ENCODE peak calls at places on chromosomes 3 and 15, in seven cellular contexts. P, W, C, J, A, B and L are unnamed samples.
A peak's percentile ranks its signal among the peaks of the same experiment; 100 is the strongest.

GRCh38 chr15:49860101-49860500 is 239.3 kb downstream of the DTWD1 start:
- DNase-seq in P (no peak), W (no peak), C (no peak), J (no peak), A (no peak), B (no peak), L (no peak)

GRCh38 chr3:122123885-122124284 is 59.6 kb upstream of the CASR start:
- DNase-seq in P (no peak), W (no peak), C (no peak), J (no peak), A (no peak), B (no peak), L (no peak)

GRCh38 chr3:38646630-38647029 is 2.9 kb downstream of the SCN5A start:
- DNase-seq in P (peak; percentile 22), W (peak; percentile 60), C (no peak), J (peak; percentile 61), A (peak; percentile 49), B (no peak), L (no peak)

GRCh38 chr3:151751161-151751560 is 17.4 kb downstream of the AADACL2 start:
- DNase-seq in P (no peak), W (no peak), C (no peak), J (no peak), A (no peak), B (no peak), L (no peak)

GRCh38 chr3:153162513-153163348 is 705 bp downstream of the RAP2B start:
- DNase-seq in P (peak; percentile 57), W (no peak), C (peak; percentile 10), J (peak; percentile 18), A (peak; percentile 59), B (no peak), L (peak; percentile 24)

GRCh38 chr15:71549100-71549499 is 261.3 kb upstream of the NR2E3 start:
- DNase-seq in P (no peak), W (no peak), C (no peak), J (no peak), A (no peak), B (no peak), L (no peak)

GRCh38 chr15:52563499-52564060 is 5.2 kb downstream of the ARPP19 start:
- DNase-seq in P (no peak), W (no peak), C (no peak), J (no peak), A (no peak), B (no peak), L (no peak)

GRCh38 chr3:185216587-185216918 is 37.3 kb downstream of the EHHADH start:
- DNase-seq in P (no peak), W (peak; percentile 59), C (no peak), J (no peak), A (no peak), B (no peak), L (no peak)

GRCh38 chr15:68055224-68055705 is 1.1 kb downstream of the PIAS1 start:
- DNase-seq in P (peak; percentile 34), W (no peak), C (peak; percentile 33), J (peak; percentile 15), A (no peak), B (peak; percentile 88), L (peak; percentile 34)

GRCh38 chr3:32236377-32236776 is 2.1 kb upstream of the CMTM8 start:
- DNase-seq in P (no peak), W (no peak), C (no peak), J (no peak), A (no peak), B (no peak), L (no peak)

GRCh38 chr3:16885588-16885903 is 791 bp downstream of the PLCL2 start:
- DNase-seq in P (no peak), W (no peak), C (no peak), J (no peak), A (no peak), B (no peak), L (no peak)

GRCh38 chr3:16883726-16884083 is 1.1 kb upstream of the PLCL2 start:
- DNase-seq in P (no peak), W (no peak), C (peak; percentile 18), J (no peak), A (no peak), B (no peak), L (no peak)

GRCh38 chr3:16884748-16885587 is at the start of gene PLCL2:
- DNase-seq in P (peak; percentile 88), W (no peak), C (peak; percentile 54), J (peak; percentile 57), A (peak; percentile 65), B (no peak), L (peak; percentile 56)

GRCh38 chr3:16883057-16883725 is 1.6 kb upstream of the PLCL2 start:
- DNase-seq in P (peak; percentile 20), W (no peak), C (no peak), J (no peak), A (no peak), B (no peak), L (no peak)

GRCh38 chr3:16884084-16884747 is 539 bp upstream of the PLCL2 start:
- DNase-seq in P (peak; percentile 95), W (no peak), C (peak; percentile 86), J (peak; percentile 70), A (peak; percentile 94), B (no peak), L (peak; percentile 93)
- TF ChIP-seq TAF1 in P (no peak), W (no peak), C (no peak), J (no peak), A (peak; percentile 19), B (no peak), L (no peak)

DNA sequence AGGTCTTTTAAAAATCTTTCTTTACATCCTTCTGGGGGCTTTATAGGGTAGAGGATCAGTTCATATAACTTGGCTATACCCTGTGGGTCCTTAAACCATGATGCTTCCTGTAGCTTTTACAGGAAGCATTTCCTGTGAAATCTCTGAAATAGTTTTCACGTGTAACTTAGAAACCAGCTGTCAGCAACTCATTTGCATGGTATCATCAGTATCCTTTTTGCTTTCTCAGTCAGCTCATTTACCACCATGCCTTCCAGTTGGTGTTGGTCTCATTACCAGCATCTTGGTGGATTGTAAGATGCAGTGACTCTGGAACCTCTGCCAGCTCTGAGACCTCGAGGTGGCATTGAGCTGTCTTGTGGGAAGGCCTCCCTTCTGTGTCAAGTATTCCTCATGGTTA is 96.7 kb upstream of the MYZAP start:
- DNase-seq in P (no peak), W (no peak), C (no peak), J (no peak), A (peak; percentile 1), B (no peak), L (no peak)
- TF ChIP-seq TAF1 in P (no peak), W (no peak), C (no peak), J (no peak), A (no peak), B (no peak), L (no peak)

GRCh38 chr3:10173095-10173925 is 8.6 kb downstream of the IRAK2 start:
- DNase-seq in P (no peak), W (no peak), C (no peak), J (peak; percentile 70), A (no peak), B (no peak), L (no peak)
- TF ChIP-seq TAF1 in P (no peak), W (no peak), C (no peak), J (no peak), A (no peak), B (no peak), L (no peak)

DNA sequence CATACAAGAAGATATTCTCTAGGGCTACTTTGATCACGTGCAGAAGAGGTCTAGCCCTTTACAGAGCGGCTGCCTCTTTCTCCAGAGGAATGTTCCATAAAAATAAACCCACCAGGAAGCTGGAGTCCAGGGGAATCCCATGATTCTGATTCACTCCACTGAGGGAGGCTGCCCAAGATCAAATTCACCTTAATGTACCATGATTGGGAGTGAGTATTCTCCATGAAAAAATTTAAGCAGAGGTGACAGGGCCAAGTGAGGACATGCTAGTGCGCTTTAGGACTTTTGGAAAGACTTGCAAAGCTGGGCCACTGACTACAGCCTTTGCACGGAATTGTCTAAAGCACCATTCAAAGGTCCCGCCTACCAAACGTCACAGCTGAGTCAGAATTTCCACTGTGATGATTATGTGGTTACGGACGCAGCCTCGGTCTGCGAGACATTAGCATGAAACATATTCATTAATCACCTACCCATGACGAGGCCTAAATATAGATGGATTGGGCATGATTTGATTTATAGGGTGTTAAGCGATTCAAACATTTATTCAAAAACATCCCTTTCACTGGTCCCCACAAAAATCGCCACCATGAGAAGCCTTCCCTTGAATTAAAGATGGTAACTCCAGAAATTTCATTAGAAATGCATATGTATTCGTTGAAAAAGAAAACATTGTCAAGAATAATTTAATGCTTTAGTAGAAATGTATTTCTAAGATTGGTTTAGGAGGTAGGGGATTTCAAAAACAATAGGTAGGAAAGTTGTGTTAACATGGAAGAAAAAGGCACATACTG is 152.6 kb downstream of the GREM1 start:
- DNase-seq in P (no peak), W (no peak), C (no peak), J (peak; percentile 25), A (no peak), B (peak; percentile 60), L (no peak)
- TF ChIP-seq TAF1 in P (no peak), W (no peak), C (no peak), J (no peak), A (no peak), B (no peak), L (no peak)

GRCh38 chr15:26171266-26171665 is 308.1 kb upstream of the ATP10A start:
- DNase-seq in P (no peak), W (no peak), C (no peak), J (no peak), A (no peak), B (no peak), L (no peak)

DNA sequence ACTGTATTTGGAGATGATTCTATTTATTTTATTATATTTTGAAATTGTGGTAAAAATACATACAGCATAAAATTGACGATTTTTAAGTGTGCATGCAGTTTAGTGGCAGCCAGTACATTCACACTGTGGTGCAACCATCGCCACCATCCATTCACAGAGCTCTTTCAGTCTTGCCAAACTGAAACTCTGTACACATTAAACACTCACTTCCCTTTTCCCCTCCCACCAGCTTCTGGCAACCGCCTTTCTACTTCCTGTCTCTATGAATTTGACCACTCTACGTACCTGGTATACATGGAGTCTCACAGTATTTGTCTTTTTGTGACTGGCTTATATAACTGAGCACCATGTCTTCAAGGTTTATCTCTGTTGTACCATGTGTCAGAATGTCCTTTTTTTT is 303.3 kb upstream of the ATP10A start:
- DNase-seq in P (no peak), W (no peak), C (no peak), J (no peak), A (no peak), B (no peak), L (no peak)
- TF ChIP-seq TAF1 in P (no peak), W (no peak), C (no peak), J (no peak), A (no peak), B (no peak), L (no peak)

DNA sequence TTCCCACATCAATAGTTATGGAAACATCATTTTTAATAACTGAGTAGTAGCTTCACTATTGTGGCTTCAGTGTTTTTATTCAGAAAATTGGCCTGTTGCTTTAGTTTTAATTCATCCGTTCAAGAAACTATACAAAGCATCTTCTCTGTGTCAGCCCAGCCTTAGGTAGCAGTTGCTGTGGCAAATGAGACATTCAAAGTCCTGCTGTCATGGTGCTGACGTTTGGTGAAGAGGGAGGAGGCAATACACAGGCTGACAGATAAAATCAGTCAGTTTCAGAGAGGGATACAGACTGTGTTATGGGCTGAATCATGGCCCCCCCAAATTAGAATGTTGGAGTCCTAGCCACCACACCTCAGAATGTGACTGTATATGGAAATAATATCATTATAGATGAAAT is 56.5 kb downstream of the SLC7A14 start:
- DNase-seq in P (no peak), W (no peak), C (no peak), J (no peak), A (no peak), B (no peak), L (no peak)
- TF ChIP-seq TAF1 in P (no peak), W (no peak), C (no peak), J (no peak), A (no peak), B (no peak), L (no peak)